ENCODE peak calls at places on chromosomes 4 and X, in five cellular contexts. F is H54; R is LoVo; T is activated T-helper 1 cell treated with anti-CD3 and anti-CD28 coated beads, Interleukin-2, amount 50 U/mL, for 16 hours; A is amniotic stem cell. C is an unnamed sample.

GRCh38 chr4:133555671-133556070 is 406.6 kb downstream of the PCDH10 start:
- DNase-seq in F (no peak), R (no peak), T (no peak), A (no peak), C (no peak)

GRCh38 chrX:63747331-63747730 is 37.7 kb downstream of the ARHGEF9 start:
- DNase-seq in F (no peak), R (no peak), T (no peak), A (no peak), C (no peak)

GRCh38 chr4:140163029-140163810 is 9.2 kb upstream of the MAML3 start:
- DNase-seq in F (no peak), R (no peak), T (no peak), A (no peak), C (no peak)

GRCh38 chr4:149823770-149824221 is 8.2 kb upstream of the IQCM start:
- DNase-seq in F (peak), R (peak), T (no peak), A (peak), C (no peak)

GRCh38 chr4:8644461-8644891 is 51.9 kb downstream of the CPZ start:
- DNase-seq in F (no peak), R (no peak), T (no peak), A (no peak), C (no peak)

GRCh38 chr4:163344147-163345050 is 707 bp downstream of the NPY5R start:
- DNase-seq in F (no peak), R (no peak), T (no peak), A (no peak), C (no peak)

GRCh38 chr4:14566518-14566917 is 435.8 kb upstream of the CPEB2 start:
- DNase-seq in F (no peak), R (no peak), T (no peak), A (no peak), C (no peak)

GRCh38 chrX:138775501-138775900 is 64.0 kb upstream of the FGF13 start:
- DNase-seq in F (peak), R (no peak), T (no peak), A (no peak), C (peak)

GRCh38 chrX:153763298-153763932 is 634 bp upstream of the PLXNB3 start:
- DNase-seq in F (no peak), R (no peak), T (no peak), A (no peak), C (no peak)

GRCh38 chr4:184250795-184251679 is 33.4 kb upstream of the ENPP6 start:
- DNase-seq in F (peak), R (peak), T (no peak), A (peak), C (peak)

GRCh38 chr4:76546282-76547166 is 111.5 kb downstream of the SHROOM3 start:
- DNase-seq in F (no peak), R (peak), T (no peak), A (peak), C (no peak)

GRCh38 chr4:168796362-168797106 is 213.5 kb downstream of the CBR4 start:
- DNase-seq in F (peak), R (peak), T (no peak), A (no peak), C (peak)

GRCh38 chrX:72057331-72057730 is 74.4 kb downstream of the RTL5 start:
- DNase-seq in F (no peak), R (no peak), T (no peak), A (no peak), C (no peak)

GRCh38 chr4:94414907-94415306 is 36.8 kb upstream of the PDLIM5 start:
- DNase-seq in F (no peak), R (no peak), T (no peak), A (no peak), C (no peak)

GRCh38 chr4:117957570-117957969 is 76.7 kb upstream of the NDST3 start:
- DNase-seq in F (no peak), R (no peak), T (no peak), A (no peak), C (no peak)

GRCh38 chr4:81605278-81605677 is 133.6 kb upstream of the RASGEF1B start:
- DNase-seq in F (no peak), R (no peak), T (no peak), A (no peak), C (peak)

GRCh38 chrX:1554469-1555210 is 17.7 kb upstream of the P2RY8 start:
- DNase-seq in F (no peak), R (no peak), T (peak), A (no peak), C (no peak)

GRCh38 chrX:119382606-119383005 is 16.5 kb upstream of the SLC25A43 start:
- DNase-seq in F (no peak), R (no peak), T (no peak), A (no peak), C (no peak)

GRCh38 chr4:7499661-7500060 is 64.9 kb upstream of the PSAPL1 start:
- DNase-seq in F (no peak), R (no peak), T (no peak), A (no peak), C (no peak)

GRCh38 chrX:56233682-56234081 is 1.5 kb downstream of the KLF8 start:
- DNase-seq in F (no peak), R (no peak), T (no peak), A (no peak), C (no peak)

GRCh38 chr4:74109116-74109791 is 10.3 kb upstream of the CXCL2 start:
- DNase-seq in F (no peak), R (peak), T (no peak), A (peak), C (peak)

GRCh38 chr4:129233691-129234090 is 137.7 kb downstream of the C4orf33 start:
- DNase-seq in F (no peak), R (no peak), T (no peak), A (no peak), C (no peak)

GRCh38 chr4:30866444-30866843 is 146.3 kb downstream of the PCDH7 start:
- DNase-seq in F (no peak), R (no peak), T (no peak), A (no peak), C (no peak)

GRCh38 chrX:105263171-105263570 is 42.7 kb upstream of the TEX13A start:
- DNase-seq in F (no peak), R (no peak), T (no peak), A (no peak), C (no peak)

GRCh38 chr4:174554329-174554728 is 32.0 kb upstream of the HPGD start:
- DNase-seq in F (no peak), R (no peak), T (no peak), A (no peak), C (no peak)

GRCh38 chr4:190020790-190021717 is 6.0 kb downstream of the FRG2 start:
- DNase-seq in F (no peak), R (no peak), T (no peak), A (no peak), C (peak)

GRCh38 chr4:112231779-112232713 is at the start of gene AP1AR:
- DNase-seq in F (peak), R (peak), T (peak), A (peak), C (peak)

GRCh38 chr4:18100657-18101056 is 79.1 kb upstream of the LCORL start:
- DNase-seq in F (no peak), R (no peak), T (no peak), A (no peak), C (peak)

GRCh38 chr4:182906786-182907185 is 10.4 kb downstream of the DCTD start:
- DNase-seq in F (no peak), R (no peak), T (no peak), A (no peak), C (no peak)

GRCh38 chr4:140932646-140933045 is 176.5 kb upstream of the TBC1D9 start:
- DNase-seq in F (no peak), R (no peak), T (no peak), A (no peak), C (no peak)

GRCh38 chr4:86810867-86811266 is 38.3 kb downstream of the SLC10A6 start:
- DNase-seq in F (no peak), R (no peak), T (no peak), A (no peak), C (no peak)

GRCh38 chr4:1711055-1711905 is 839 bp downstream of the SLBP start:
- DNase-seq in F (no peak), R (no peak), T (no peak), A (peak), C (peak)

GRCh38 chr4:99998062-99998880 is 48.2 kb upstream of the H2AZ1 start:
- DNase-seq in F (no peak), R (peak), T (no peak), A (peak), C (peak)

GRCh38 chrX:23317799-23318724 is 16.6 kb upstream of the PTCHD1 start:
- DNase-seq in F (peak), R (peak), T (no peak), A (no peak), C (no peak)

GRCh38 chr4:108165601-108166000 is 3.1 kb downstream of the LEF1 start:
- DNase-seq in F (no peak), R (no peak), T (no peak), A (no peak), C (no peak)